ENCODE peak calls at places on chromosome 18, in four cellular contexts. One of them, this sample, is unnamed.
A peak's percentile ranks its signal among the peaks of the same experiment; 100 is the strongest.

GRCh38 chr18:3211236-3211992 is 8.4 kb downstream of the MYOM1 start:
- DNase-seq in neural progenitor cell: no peak
- DNase-seq in HCT116: no peak
- DNase-seq in osteoblast: peak; percentile 82
- DNase-seq in this sample: no peak

GRCh38 chr18:72847134-72847533 is 20.7 kb downstream of the NETO1 start:
- DNase-seq in neural progenitor cell: no peak
- DNase-seq in HCT116: no peak
- DNase-seq in osteoblast: no peak
- DNase-seq in this sample: no peak

GRCh38 chr18:37567061-37567993 is 1.7 kb upstream of the CELF4 start:
- DNase-seq in HCT116: no peak
- DNase-seq in neural progenitor cell: peak; percentile 37
- DNase-seq in osteoblast: no peak
- DNase-seq in this sample: no peak

GRCh38 chr18:22412502-22412901 is 5.2 kb downstream of the CTAGE1 start:
- DNase-seq in HCT116: no peak
- DNase-seq in osteoblast: no peak
- DNase-seq in neural progenitor cell: no peak
- DNase-seq in this sample: no peak

GRCh38 chr18:44452346-44452745 is 228.3 kb upstream of the SETBP1 start:
- DNase-seq in osteoblast: no peak
- DNase-seq in neural progenitor cell: no peak
- DNase-seq in HCT116: no peak
- DNase-seq in this sample: no peak

GRCh38 chr18:47283476-47283875 is 32.0 kb upstream of the SKOR2 start:
- DNase-seq in HCT116: peak; percentile 42
- DNase-seq in neural progenitor cell: peak; percentile 56
- DNase-seq in osteoblast: no peak
- DNase-seq in this sample: no peak

GRCh38 chr18:62788891-62789290 is 73.5 kb downstream of the PHLPP1 start:
- DNase-seq in HCT116: no peak
- DNase-seq in osteoblast: no peak
- DNase-seq in neural progenitor cell: no peak
- DNase-seq in this sample: no peak

GRCh38 chr18:79526468-79527460 is 131.0 kb downstream of the NFATC1 start:
- DNase-seq in osteoblast: no peak
- DNase-seq in HCT116: no peak
- DNase-seq in neural progenitor cell: no peak
- DNase-seq in this sample: no peak

GRCh38 chr18:2589345-2590060 is 18.1 kb downstream of the NDC80 start:
- DNase-seq in neural progenitor cell: no peak
- DNase-seq in osteoblast: no peak
- DNase-seq in HCT116: peak; percentile 54
- DNase-seq in this sample: no peak

GRCh38 chr18:64097497-64097896 is 51.4 kb downstream of the LINC00305 start:
- DNase-seq in osteoblast: no peak
- DNase-seq in neural progenitor cell: no peak
- DNase-seq in HCT116: no peak
- DNase-seq in this sample: no peak

GRCh38 chr18:74331404-74331803 is 15.8 kb downstream of the C18orf63 start:
- DNase-seq in HCT116: peak; percentile 18
- DNase-seq in osteoblast: no peak
- DNase-seq in neural progenitor cell: peak; percentile 20
- DNase-seq in this sample: peak; percentile 19

GRCh38 chr18:57627488-57627887 is 5.9 kb upstream of the NARS1 start:
- DNase-seq in HCT116: no peak
- DNase-seq in osteoblast: no peak
- DNase-seq in neural progenitor cell: no peak
- DNase-seq in this sample: no peak

GRCh38 chr18:6997802-6998201 is 119.8 kb downstream of the LAMA1 start:
- DNase-seq in HCT116: no peak
- DNase-seq in neural progenitor cell: no peak
- DNase-seq in osteoblast: no peak
- DNase-seq in this sample: no peak

GRCh38 chr18:73691118-73691517 is 456.5 kb downstream of the FBXO15 start:
- DNase-seq in neural progenitor cell: no peak
- DNase-seq in HCT116: no peak
- DNase-seq in osteoblast: peak; percentile 60
- DNase-seq in this sample: no peak

GRCh38 chr18:11502368-11502767 is 107.0 kb upstream of the SLC35G4 start:
- DNase-seq in neural progenitor cell: no peak
- DNase-seq in HCT116: no peak
- DNase-seq in osteoblast: no peak
- DNase-seq in this sample: no peak

GRCh38 chr18:76395609-76396008 is 99.4 kb downstream of the ZNF516 start:
- DNase-seq in HCT116: no peak
- DNase-seq in osteoblast: peak; percentile 26
- DNase-seq in neural progenitor cell: no peak
- DNase-seq in this sample: no peak

GRCh38 chr18:62282188-62282629 is 42.9 kb upstream of the TNFRSF11A start:
- DNase-seq in HCT116: no peak
- DNase-seq in neural progenitor cell: no peak
- DNase-seq in osteoblast: peak; percentile 30
- DNase-seq in this sample: no peak

GRCh38 chr18:29434650-29435049 is 1257.7 kb upstream of the CDH2 start:
- DNase-seq in HCT116: no peak
- DNase-seq in neural progenitor cell: no peak
- DNase-seq in osteoblast: no peak
- DNase-seq in this sample: no peak

GRCh38 chr18:13427354-13427753 is 208.8 kb downstream of the LDLRAD4 start:
- DNase-seq in HCT116: no peak
- DNase-seq in osteoblast: no peak
- DNase-seq in neural progenitor cell: no peak
- DNase-seq in this sample: no peak

GRCh38 chr18:62616331-62616805 is 93.5 kb downstream of the ZCCHC2 start:
- DNase-seq in osteoblast: no peak
- DNase-seq in HCT116: no peak
- DNase-seq in neural progenitor cell: no peak
- DNase-seq in this sample: no peak

GRCh38 chr18:44716697-44717163 is 36.0 kb downstream of the SETBP1 start:
- DNase-seq in neural progenitor cell: no peak
- DNase-seq in osteoblast: no peak
- DNase-seq in HCT116: no peak
- DNase-seq in this sample: no peak

GRCh38 chr18:50307738-50308470 is 20.4 kb upstream of the CXXC1 start:
- DNase-seq in HCT116: no peak
- DNase-seq in neural progenitor cell: peak; percentile 96
- DNase-seq in osteoblast: peak; percentile 96
- DNase-seq in this sample: peak; percentile 97

GRCh38 chr18:36297419-36298112 is at the start of gene FHOD3:
- DNase-seq in osteoblast: peak; percentile 96
- DNase-seq in HCT116: no peak
- DNase-seq in neural progenitor cell: peak; percentile 94
- DNase-seq in this sample: peak; percentile 74

GRCh38 chr18:36662000-36662399 is 166.8 kb downstream of the TPGS2 start:
- DNase-seq in HCT116: no peak
- DNase-seq in osteoblast: no peak
- DNase-seq in neural progenitor cell: peak; percentile 57
- DNase-seq in this sample: no peak

GRCh38 chr18:35458677-35459441 is 38.9 kb downstream of the INO80C start:
- DNase-seq in osteoblast: no peak
- DNase-seq in neural progenitor cell: no peak
- DNase-seq in HCT116: peak; percentile 34
- DNase-seq in this sample: peak; percentile 8

GRCh38 chr18:34837769-34838194 is 127.7 kb downstream of the DTNA start:
- DNase-seq in osteoblast: no peak
- DNase-seq in neural progenitor cell: no peak
- DNase-seq in HCT116: no peak
- DNase-seq in this sample: no peak

GRCh38 chr18:64747803-64748202 is 598.9 kb upstream of the LINC00305 start:
- DNase-seq in osteoblast: no peak
- DNase-seq in HCT116: no peak
- DNase-seq in neural progenitor cell: peak; percentile 39
- DNase-seq in this sample: no peak

GRCh38 chr18:57077786-57078552 is 68.9 kb upstream of the BOD1L2 start:
- DNase-seq in osteoblast: no peak
- DNase-seq in neural progenitor cell: no peak
- DNase-seq in HCT116: no peak
- DNase-seq in this sample: no peak

GRCh38 chr18:46299465-46300004 is 195.3 kb downstream of the HAUS1 start:
- DNase-seq in osteoblast: no peak
- DNase-seq in HCT116: no peak
- DNase-seq in neural progenitor cell: no peak
- DNase-seq in this sample: no peak

GRCh38 chr18:23779696-23780303 is 90.5 kb downstream of the LAMA3 start:
- DNase-seq in osteoblast: no peak
- DNase-seq in HCT116: peak; percentile 12
- DNase-seq in neural progenitor cell: no peak
- DNase-seq in this sample: no peak

GRCh38 chr18:56283346-56283745 is 355.0 kb downstream of the TXNL1 start:
- DNase-seq in HCT116: no peak
- DNase-seq in neural progenitor cell: no peak
- DNase-seq in osteoblast: no peak
- DNase-seq in this sample: no peak

GRCh38 chr18:59783138-59783537 is 85.9 kb upstream of the CCBE1 start:
- DNase-seq in neural progenitor cell: peak; percentile 65
- DNase-seq in osteoblast: peak; percentile 87
- DNase-seq in HCT116: peak; percentile 85
- DNase-seq in this sample: peak; percentile 45

GRCh38 chr18:51342815-51343214 is 145.3 kb upstream of the MEX3C start:
- DNase-seq in osteoblast: no peak
- DNase-seq in HCT116: no peak
- DNase-seq in neural progenitor cell: no peak
- DNase-seq in this sample: peak; percentile 22

GRCh38 chr18:67938691-67939090 is 422.2 kb upstream of the DSEL start:
- DNase-seq in HCT116: no peak
- DNase-seq in osteoblast: no peak
- DNase-seq in neural progenitor cell: no peak
- DNase-seq in this sample: no peak

GRCh38 chr18:68454511-68455228 is 260.2 kb downstream of the TMX3 start:
- DNase-seq in HCT116: no peak
- DNase-seq in neural progenitor cell: no peak
- DNase-seq in osteoblast: peak; percentile 80
- DNase-seq in this sample: no peak

GRCh38 chr18:59086522-59086921 is 53.2 kb upstream of the SEC11C start:
- DNase-seq in neural progenitor cell: no peak
- DNase-seq in osteoblast: no peak
- DNase-seq in HCT116: no peak
- DNase-seq in this sample: peak; percentile 64

GRCh38 chr18:2111456-2111855 is 459.8 kb downstream of the METTL4 start:
- DNase-seq in osteoblast: no peak
- DNase-seq in neural progenitor cell: no peak
- DNase-seq in HCT116: no peak
- DNase-seq in this sample: no peak

GRCh38 chr18:35756506-35757117 is 175.1 kb downstream of the GALNT1 start:
- DNase-seq in neural progenitor cell: peak; percentile 80
- DNase-seq in osteoblast: peak; percentile 90
- DNase-seq in HCT116: peak; percentile 40
- DNase-seq in this sample: peak; percentile 64

GRCh38 chr18:35519148-35519899 is 21.6 kb upstream of the INO80C start:
- DNase-seq in osteoblast: no peak
- DNase-seq in HCT116: no peak
- DNase-seq in neural progenitor cell: no peak
- DNase-seq in this sample: no peak

DNA sequence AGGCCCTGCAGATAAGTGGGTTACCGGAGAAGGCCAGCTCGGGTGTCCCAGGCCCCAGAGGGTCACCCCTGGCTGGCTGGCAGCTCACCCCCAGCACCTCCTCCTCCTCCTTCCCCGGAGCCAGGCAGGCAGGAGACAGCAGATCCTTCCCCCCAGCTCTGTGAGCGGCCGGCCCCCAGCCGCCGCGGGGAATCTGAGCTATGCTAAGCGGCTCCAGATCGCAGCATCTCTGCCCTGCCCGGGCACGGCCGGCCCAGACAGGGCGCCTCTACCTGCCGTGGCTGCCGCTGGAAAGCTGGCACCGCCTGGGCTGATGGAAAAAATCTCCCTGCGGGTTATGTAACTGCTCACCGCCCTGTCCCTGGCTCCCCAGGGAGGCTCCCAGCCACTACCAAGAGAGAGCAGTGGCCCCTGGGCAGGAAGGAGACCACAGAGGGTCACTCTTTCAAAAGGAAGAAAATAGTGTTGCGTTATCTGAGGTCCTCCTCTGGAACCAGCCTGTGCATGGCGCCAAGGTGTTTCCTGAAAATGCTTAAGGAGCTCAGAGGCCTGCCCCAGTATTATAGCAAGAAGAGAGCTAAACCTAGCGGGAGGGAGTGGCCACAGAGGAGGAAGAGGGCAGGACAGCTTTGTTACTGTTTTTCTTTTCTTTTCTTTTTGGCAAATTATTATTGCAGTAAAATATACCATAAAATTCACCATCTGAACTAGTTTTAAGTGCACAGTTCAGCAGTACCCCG is 179.0 kb downstream of the SMAD7 start:
- DNase-seq in osteoblast: no peak
- DNase-seq in HCT116: no peak
- DNase-seq in neural progenitor cell: peak; percentile 31
- DNase-seq in this sample: no peak
- H2AFZ ChIP-seq in osteoblast: no peak overlapping the region
- H2AFZ ChIP-seq in HCT116: no peak overlapping the region
- H2AFZ ChIP-seq in neural progenitor cell: no peak overlapping the region
- H2AFZ ChIP-seq in this sample: no peak overlapping the region

DNA sequence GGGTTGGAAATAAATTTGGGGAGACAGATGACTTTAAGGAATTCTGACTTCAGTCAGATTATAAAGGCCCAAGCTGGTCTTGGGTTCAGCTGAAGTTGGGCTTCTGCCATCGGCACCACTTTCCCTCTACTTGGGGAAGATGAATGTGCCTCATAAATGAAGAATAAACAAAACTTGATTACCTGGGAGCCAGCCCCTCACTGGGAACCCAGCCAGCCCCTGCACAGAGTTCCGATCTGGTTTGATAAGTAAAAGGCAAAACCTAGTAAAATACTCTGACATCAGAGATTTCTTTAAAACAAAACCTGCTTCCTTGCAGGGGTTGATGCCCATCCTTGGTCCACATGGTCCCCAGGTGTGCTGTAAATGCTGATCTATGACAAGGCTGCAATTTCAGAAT is 218.9 kb upstream of the APCDD1 start:
- DNase-seq in HCT116: no peak
- DNase-seq in osteoblast: no peak
- DNase-seq in neural progenitor cell: no peak
- DNase-seq in this sample: no peak
- H2AFZ ChIP-seq in HCT116: no peak overlapping the region
- H2AFZ ChIP-seq in osteoblast: no peak overlapping the region
- H2AFZ ChIP-seq in neural progenitor cell: no peak overlapping the region
- H2AFZ ChIP-seq in this sample: no peak overlapping the region

GRCh38 chr18:8785261-8785660 is 79.9 kb downstream of the MTCL1 start:
- DNase-seq in osteoblast: peak; percentile 42
- DNase-seq in HCT116: no peak
- DNase-seq in neural progenitor cell: no peak
- DNase-seq in this sample: no peak
- H2AFZ ChIP-seq in osteoblast: no peak overlapping the region
- H2AFZ ChIP-seq in HCT116: no peak overlapping the region
- H2AFZ ChIP-seq in neural progenitor cell: no peak overlapping the region
- H2AFZ ChIP-seq in this sample: no peak overlapping the region

GRCh38 chr18:78522507-78522906 is 457.1 kb upstream of the SALL3 start:
- DNase-seq in HCT116: no peak
- DNase-seq in neural progenitor cell: no peak
- DNase-seq in osteoblast: peak; percentile 38
- DNase-seq in this sample: no peak
- H2AFZ ChIP-seq in HCT116: no peak overlapping the region
- H2AFZ ChIP-seq in neural progenitor cell: no peak overlapping the region
- H2AFZ ChIP-seq in osteoblast: no peak overlapping the region
- H2AFZ ChIP-seq in this sample: no peak overlapping the region